ENCODE peak calls at places on chromosome 4, in ten cellular contexts. Y, S, L, D, X, H, Q, V, Z and E are unnamed samples.

GRCh38 chr4:55791666-55792065 is 27.9 kb upstream of the EXOC1L start:
- DNase-seq in Q (no peak), X (no peak), Z (no peak), L (no peak), S (no peak), H (no peak), V (no peak), Y (peak; percentile 1), D (peak; percentile 58), E (no peak)

GRCh38 chr4:119026662-119027444 is 108.8 kb upstream of the MYOZ2 start:
- DNase-seq in X (no peak), L (no peak), V (no peak), Y (no peak), H (no peak), D (no peak), Q (no peak), S (peak; percentile 57), Z (no peak), E (no peak)

GRCh38 chr4:41359069-41359769 is 102.5 kb downstream of the UCHL1 start:
- DNase-seq in D (no peak), X (no peak), H (no peak), Y (no peak), Z (no peak), S (no peak), Q (no peak), L (no peak), V (peak; percentile 16), E (no peak)

GRCh38 chr4:88843067-88843723 is 145.6 kb upstream of the NAP1L5 start:
- DNase-seq in Y (no peak), X (no peak), L (peak; percentile 68), D (peak; percentile 64), Z (peak; percentile 67), S (no peak), V (no peak), Q (no peak), H (no peak), E (no peak)

GRCh38 chr4:82745173-82745842 is 53.3 kb downstream of the SCD5 start:
- DNase-seq in X (no peak), V (no peak), Y (peak; percentile 94), Z (no peak), L (no peak), Q (no peak), H (no peak), S (no peak), D (peak; percentile 90), E (no peak)

GRCh38 chr4:168408620-168409019 is 71.7 kb downstream of the DDX60L start:
- DNase-seq in D (peak; percentile 80), V (no peak), S (peak; percentile 88), Z (peak; percentile 93), X (peak; percentile 86), H (no peak), L (peak; percentile 69), Q (no peak), Y (peak; percentile 98), E (no peak)

GRCh38 chr4:108370291-108370690 is 201.6 kb upstream of the LEF1 start:
- DNase-seq in V (peak; percentile 15), D (no peak), Q (no peak), Y (no peak), L (no peak), Z (no peak), S (no peak), X (no peak), H (no peak), E (no peak)

GRCh38 chr4:142818009-142818408 is 28.1 kb downstream of the INPP4B start:
- DNase-seq in Q (no peak), D (no peak), V (no peak), S (no peak), H (no peak), Z (no peak), Y (peak; percentile 95), X (no peak), L (no peak), E (no peak)

GRCh38 chr4:39085891-39086290 is 23.9 kb downstream of the KLHL5 start:
- DNase-seq in L (peak; percentile 7), S (peak; percentile 75), Y (peak; percentile 97), Z (no peak), V (no peak), H (peak; percentile 25), Q (no peak), D (no peak), X (no peak), E (no peak)

GRCh38 chr4:102642571-102643298 is 118.0 kb downstream of the MANBA start:
- DNase-seq in V (no peak), Z (no peak), L (no peak), X (no peak), D (no peak), S (no peak), Q (no peak), Y (peak; percentile 66), H (no peak), E (no peak)

GRCh38 chr4:169229571-169230028 is 41.2 kb downstream of the SH3RF1 start:
- DNase-seq in Y (peak; percentile 98), X (peak; percentile 93), S (peak; percentile 96), D (peak; percentile 94), Q (no peak), V (no peak), Z (peak; percentile 77), H (no peak), L (no peak), E (no peak)

GRCh38 chr4:128384765-128385164 is 97.2 kb upstream of the PGRMC2 start:
- DNase-seq in L (no peak), Z (no peak), H (no peak), V (no peak), X (no peak), Q (no peak), D (no peak), S (no peak), Y (no peak), E (no peak)

GRCh38 chr4:3462790-3463415 is at the start of gene DOK7:
- DNase-seq in H (no peak), Q (no peak), S (no peak), L (peak; percentile 42), V (peak; percentile 80), Y (no peak), D (no peak), Z (no peak), X (no peak), E (no peak)

GRCh38 chr4:25637581-25638220 is 17.9 kb upstream of the SLC34A2 start:
- DNase-seq in S (no peak), Z (no peak), Y (no peak), H (no peak), L (no peak), D (no peak), V (no peak), X (no peak), Q (no peak), E (no peak)

GRCh38 chr4:56259595-56259994 is 127.7 kb downstream of the AASDH start:
- DNase-seq in X (no peak), H (no peak), S (no peak), Y (no peak), Q (no peak), D (no peak), L (no peak), V (no peak), Z (no peak), E (no peak)

GRCh38 chr4:151940290-151940689 is 179.5 kb upstream of the GATB start:
- DNase-seq in V (no peak), Y (no peak), Z (no peak), X (no peak), S (no peak), D (no peak), L (no peak), H (no peak), Q (no peak), E (no peak)

GRCh38 chr4:18593297-18594002 is 571.9 kb upstream of the LCORL start:
- DNase-seq in D (peak; percentile 67), X (peak; percentile 5), V (peak; percentile 50), H (peak; percentile 42), Z (peak; percentile 86), S (peak; percentile 21), Q (peak; percentile 37), Y (peak; percentile 59), L (peak; percentile 66), E (peak; percentile 57)

GRCh38 chr4:186557061-186557460 is 1.7 kb upstream of the MTNR1A start:
- DNase-seq in V (no peak), L (no peak), H (no peak), X (no peak), S (peak; percentile 33), Z (no peak), Q (no peak), D (no peak), Y (no peak), E (no peak)

GRCh38 chr4:27239651-27240050 is 379.0 kb downstream of the STIM2 start:
- DNase-seq in Y (peak; percentile 52), H (no peak), S (no peak), V (no peak), Q (no peak), Z (no peak), X (no peak), L (no peak), D (peak; percentile 19), E (no peak)

GRCh38 chr4:184826315-184827266 is 823 bp upstream of the ACSL1 start:
- DNase-seq in Q (no peak), V (peak; percentile 46), Y (peak; percentile 26), X (no peak), Z (peak; percentile 35), L (peak; percentile 43), S (no peak), D (no peak), H (peak; percentile 60), E (no peak)

GRCh38 chr4:2320152-2320551 is 58.2 kb upstream of the MXD4 start:
- DNase-seq in Q (no peak), Z (no peak), X (no peak), Y (no peak), L (peak; percentile 57), S (no peak), D (no peak), V (no peak), H (peak; percentile 15), E (no peak)

GRCh38 chr4:156931267-156931666 is 40.3 kb downstream of the PDGFC start:
- DNase-seq in Y (peak; percentile 93), Q (no peak), V (no peak), X (peak; percentile 76), Z (peak; percentile 53), L (peak; percentile 21), D (peak; percentile 94), H (no peak), S (peak; percentile 33), E (no peak)

GRCh38 chr4:41135761-41136160 is 78.6 kb downstream of the APBB2 start:
- DNase-seq in Z (no peak), H (no peak), D (peak; percentile 78), S (no peak), Q (no peak), V (no peak), X (no peak), L (no peak), Y (no peak), E (no peak)

GRCh38 chr4:152476796-152477195 is 59.1 kb downstream of the FBXW7 start:
- DNase-seq in D (no peak), Z (no peak), Y (no peak), X (no peak), L (no peak), S (no peak), H (no peak), V (no peak), Q (no peak), E (no peak)

GRCh38 chr4:183395395-183395794 is 49.0 kb upstream of the CDKN2AIP start:
- DNase-seq in Z (no peak), Y (no peak), S (no peak), V (no peak), Q (no peak), H (no peak), L (no peak), D (no peak), X (no peak), E (no peak)

GRCh38 chr4:8616831-8617230 is 24.3 kb downstream of the CPZ start:
- DNase-seq in Z (no peak), L (no peak), H (no peak), Y (no peak), X (no peak), D (no peak), Q (no peak), S (no peak), V (no peak), E (no peak)

GRCh38 chr4:14000091-14000814 is 372.7 kb upstream of the BOD1L1 start:
- DNase-seq in Q (no peak), H (no peak), S (no peak), D (peak; percentile 66), V (no peak), Y (no peak), L (no peak), X (no peak), Z (no peak), E (no peak)

GRCh38 chr4:76738081-76738931 is 159.6 kb downstream of the SOWAHB start:
- DNase-seq in D (peak; percentile 31), Y (peak; percentile 97), X (peak; percentile 91), V (no peak), Q (no peak), Z (no peak), S (peak; percentile 97), H (no peak), L (no peak), E (no peak)